ENCODE peak calls at places on chromosomes 12 and 14, in six cellular contexts. One of them, this sample, is unnamed.

GRCh38 chr14:77485901-77486678 is 12.5 kb downstream of the ISM2 start:
- DNase-seq in H9: no peak
- DNase-seq in omental fat pad: no peak
- DNase-seq in vagina: no peak
- DNase-seq in mucosa of descending colon: no peak
- DNase-seq in HFF-Myc: peak; percentile 7
- DNase-seq in this sample: no peak

GRCh38 chr12:108360487-108360886 is 21.4 kb upstream of the CMKLR1 start:
- DNase-seq in H9: no peak
- DNase-seq in omental fat pad: no peak
- DNase-seq in vagina: no peak
- DNase-seq in mucosa of descending colon: no peak
- DNase-seq in HFF-Myc: no peak
- DNase-seq in this sample: no peak

GRCh38 chr14:67576216-67576615 is 23.9 kb downstream of the PIGH start:
- DNase-seq in H9: no peak
- DNase-seq in omental fat pad: no peak
- DNase-seq in vagina: no peak
- DNase-seq in mucosa of descending colon: no peak
- DNase-seq in HFF-Myc: no peak
- DNase-seq in this sample: peak; percentile 68

GRCh38 chr12:123150273-123150803 is 552 bp downstream of the PITPNM2 start:
- DNase-seq in H9: no peak
- DNase-seq in omental fat pad: no peak
- DNase-seq in vagina: no peak
- DNase-seq in mucosa of descending colon: peak; percentile 43
- DNase-seq in HFF-Myc: no peak
- DNase-seq in this sample: no peak

GRCh38 chr12:78119351-78119918 is 288.7 kb downstream of the NAV3 start:
- DNase-seq in H9: no peak
- DNase-seq in omental fat pad: no peak
- DNase-seq in vagina: no peak
- DNase-seq in mucosa of descending colon: no peak
- DNase-seq in HFF-Myc: no peak
- DNase-seq in this sample: peak; percentile 56

GRCh38 chr14:95741781-95742180 is 27.9 kb upstream of the TCL1A start:
- DNase-seq in H9: no peak
- DNase-seq in omental fat pad: no peak
- DNase-seq in vagina: peak; percentile 52
- DNase-seq in mucosa of descending colon: no peak
- DNase-seq in HFF-Myc: no peak
- DNase-seq in this sample: no peak

GRCh38 chr14:34046799-34047520 is 96.1 kb upstream of the EGLN3 start:
- DNase-seq in H9: no peak
- DNase-seq in omental fat pad: no peak
- DNase-seq in vagina: no peak
- DNase-seq in mucosa of descending colon: no peak
- DNase-seq in HFF-Myc: no peak
- DNase-seq in this sample: no peak

GRCh38 chr14:100581228-100582145 is 5.7 kb downstream of the BEGAIN start:
- DNase-seq in H9: no peak
- DNase-seq in omental fat pad: no peak
- DNase-seq in vagina: no peak
- DNase-seq in mucosa of descending colon: no peak
- DNase-seq in HFF-Myc: no peak
- DNase-seq in this sample: peak; percentile 81

GRCh38 chr12:107243316-107243715 is 150.0 kb upstream of the CRY1 start:
- DNase-seq in H9: no peak
- DNase-seq in omental fat pad: no peak
- DNase-seq in vagina: no peak
- DNase-seq in mucosa of descending colon: no peak
- DNase-seq in HFF-Myc: no peak
- DNase-seq in this sample: no peak

GRCh38 chr14:54796961-54797360 is 105.7 kb downstream of the GCH1 start:
- DNase-seq in H9: no peak
- DNase-seq in omental fat pad: no peak
- DNase-seq in vagina: no peak
- DNase-seq in mucosa of descending colon: no peak
- DNase-seq in HFF-Myc: no peak
- DNase-seq in this sample: no peak

GRCh38 chr14:99768381-99768780 is 24.8 kb upstream of the EML1 start:
- DNase-seq in H9: no peak
- DNase-seq in omental fat pad: no peak
- DNase-seq in vagina: no peak
- DNase-seq in mucosa of descending colon: no peak
- DNase-seq in HFF-Myc: no peak
- DNase-seq in this sample: peak; percentile 41

GRCh38 chr12:108297895-108298760 is 41.0 kb downstream of the CMKLR1 start:
- DNase-seq in H9: no peak
- DNase-seq in omental fat pad: no peak
- DNase-seq in vagina: no peak
- DNase-seq in mucosa of descending colon: no peak
- DNase-seq in HFF-Myc: no peak
- DNase-seq in this sample: no peak

GRCh38 chr12:101181776-101182175 is 28.3 kb downstream of the SLC5A8 start:
- DNase-seq in H9: no peak
- DNase-seq in omental fat pad: no peak
- DNase-seq in vagina: no peak
- DNase-seq in mucosa of descending colon: no peak
- DNase-seq in HFF-Myc: no peak
- DNase-seq in this sample: no peak

GRCh38 chr12:103851127-103851526 is 10.1 kb upstream of the NT5DC3 start:
- DNase-seq in H9: no peak
- DNase-seq in omental fat pad: no peak
- DNase-seq in vagina: no peak
- DNase-seq in mucosa of descending colon: no peak
- DNase-seq in HFF-Myc: no peak
- DNase-seq in this sample: no peak

GRCh38 chr12:129550353-129550752 is 353.5 kb downstream of the TMEM132D start:
- DNase-seq in H9: no peak
- DNase-seq in omental fat pad: no peak
- DNase-seq in vagina: no peak
- DNase-seq in mucosa of descending colon: peak; percentile 66
- DNase-seq in HFF-Myc: no peak
- DNase-seq in this sample: no peak

GRCh38 chr14:46769292-46769691 is 117.7 kb upstream of the RPL10L start:
- DNase-seq in H9: no peak
- DNase-seq in omental fat pad: no peak
- DNase-seq in vagina: no peak
- DNase-seq in mucosa of descending colon: no peak
- DNase-seq in HFF-Myc: no peak
- DNase-seq in this sample: no peak

GRCh38 chr14:34926552-34926951 is 51.4 kb upstream of the BAZ1A start:
- DNase-seq in H9: no peak
- DNase-seq in omental fat pad: no peak
- DNase-seq in vagina: no peak
- DNase-seq in mucosa of descending colon: no peak
- DNase-seq in HFF-Myc: no peak
- DNase-seq in this sample: no peak

GRCh38 chr12:121224591-121224990 is 14.7 kb downstream of the P2RX4 start:
- DNase-seq in H9: no peak
- DNase-seq in omental fat pad: no peak
- DNase-seq in vagina: no peak
- DNase-seq in mucosa of descending colon: no peak
- DNase-seq in HFF-Myc: no peak
- DNase-seq in this sample: no peak

GRCh38 chr14:69153848-69154208 is 909 bp upstream of the DCAF5 start:
- DNase-seq in H9: no peak
- DNase-seq in omental fat pad: no peak
- DNase-seq in vagina: no peak
- DNase-seq in mucosa of descending colon: peak; percentile 25
- DNase-seq in HFF-Myc: no peak
- DNase-seq in this sample: no peak

GRCh38 chr14:21169587-21169986 is 13.7 kb upstream of the OR5AU1 start:
- DNase-seq in H9: no peak
- DNase-seq in omental fat pad: no peak
- DNase-seq in vagina: no peak
- DNase-seq in mucosa of descending colon: no peak
- DNase-seq in HFF-Myc: no peak
- DNase-seq in this sample: no peak

GRCh38 chr12:97288526-97288925 is 174.1 kb upstream of the RMST start:
- DNase-seq in H9: no peak
- DNase-seq in omental fat pad: no peak
- DNase-seq in vagina: no peak
- DNase-seq in mucosa of descending colon: no peak
- DNase-seq in HFF-Myc: no peak
- DNase-seq in this sample: no peak

DNA sequence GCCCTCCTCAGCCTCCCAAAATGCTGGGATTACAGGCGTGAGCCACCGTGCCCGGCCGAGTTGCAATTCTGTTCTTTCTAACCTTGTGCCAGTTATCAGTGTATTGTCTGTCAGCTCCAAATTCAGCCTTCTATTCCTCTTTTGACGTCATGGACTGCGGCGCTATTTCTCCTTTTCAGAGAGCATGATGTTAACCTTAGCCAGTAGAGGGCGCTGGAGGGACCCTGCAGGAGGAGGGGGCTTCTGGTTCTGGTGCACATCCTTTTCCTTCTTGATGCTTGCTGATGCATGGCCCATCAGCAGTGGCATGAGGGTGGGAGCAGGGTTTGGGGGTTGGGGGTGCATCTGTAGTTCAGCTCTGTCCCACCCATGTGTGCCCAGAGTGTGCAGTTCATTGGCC is 179.3 kb upstream of the RMST start:
- DNase-seq in H9: peak; percentile 52
- DNase-seq in omental fat pad: no peak
- DNase-seq in vagina: no peak
- DNase-seq in mucosa of descending colon: no peak
- DNase-seq in HFF-Myc: no peak
- DNase-seq in this sample: no peak
- TF ChIP-seq CTCF in H9: peak; percentile 79
- TF ChIP-seq CTCF in omental fat pad: no peak
- TF ChIP-seq CTCF in vagina: no peak
- TF ChIP-seq CTCF in mucosa of descending colon: no peak
- TF ChIP-seq CTCF in HFF-Myc: no peak
- TF ChIP-seq CTCF in this sample: peak; percentile 21

DNA sequence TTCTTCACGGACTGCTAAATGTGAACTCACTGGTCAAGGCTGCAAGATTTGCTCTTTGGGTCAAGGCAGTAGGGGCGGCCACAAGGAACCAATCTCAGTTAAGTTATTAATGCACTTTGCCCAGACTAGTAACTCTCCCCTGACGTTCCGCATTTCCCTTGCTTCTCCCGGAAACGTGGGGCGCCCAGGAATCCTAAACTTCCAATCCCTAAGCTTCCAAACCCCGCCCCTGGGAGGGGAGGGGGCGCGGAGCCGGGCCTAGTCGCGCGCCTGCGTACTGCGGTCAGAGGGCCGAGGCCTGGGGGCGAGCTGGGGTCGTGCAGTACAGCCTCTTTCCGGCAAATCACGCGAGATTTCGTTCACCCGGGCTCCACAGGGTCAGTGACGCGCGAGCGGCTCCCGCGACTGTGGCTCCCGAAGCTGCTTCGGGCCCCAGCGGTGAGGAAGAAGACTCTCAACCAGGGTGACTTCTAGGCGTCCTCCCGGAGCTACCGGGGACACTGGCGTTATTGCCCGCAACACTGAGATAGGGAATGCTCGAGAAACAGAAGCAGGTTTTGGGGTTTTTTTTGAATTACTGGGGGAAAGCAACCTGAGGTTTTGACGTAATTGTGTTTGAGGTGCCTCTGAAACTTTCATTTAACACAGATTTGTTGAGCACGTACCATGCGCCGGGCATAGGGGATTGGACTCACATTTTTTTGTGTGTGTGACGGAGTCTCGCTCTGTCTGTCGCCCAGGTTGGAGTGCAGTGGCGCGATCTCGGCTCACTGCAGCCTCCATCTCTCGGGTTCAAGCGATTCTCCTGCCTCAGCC is at the start of gene PTGR2:
- DNase-seq in H9: peak; percentile 99
- DNase-seq in omental fat pad: peak; percentile 92
- DNase-seq in vagina: no peak
- DNase-seq in mucosa of descending colon: peak; percentile 97
- DNase-seq in HFF-Myc: peak; percentile 91
- DNase-seq in this sample: peak; percentile 95
- TF ChIP-seq CTCF in H9: no peak
- TF ChIP-seq CTCF in omental fat pad: no peak
- TF ChIP-seq CTCF in vagina: no peak
- TF ChIP-seq CTCF in mucosa of descending colon: no peak
- TF ChIP-seq CTCF in HFF-Myc: peak; percentile 2
- TF ChIP-seq CTCF in this sample: peak; percentile 46

GRCh38 chr12:109706747-109707469 is 6.7 kb upstream of the FAM222A start:
- DNase-seq in H9: no peak
- DNase-seq in omental fat pad: no peak
- DNase-seq in vagina: no peak
- DNase-seq in mucosa of descending colon: peak; percentile 77
- DNase-seq in HFF-Myc: no peak
- DNase-seq in this sample: no peak

GRCh38 chr12:109704371-109705098 is 9.1 kb upstream of the FAM222A start:
- DNase-seq in H9: no peak
- DNase-seq in omental fat pad: no peak
- DNase-seq in vagina: no peak
- DNase-seq in mucosa of descending colon: no peak
- DNase-seq in HFF-Myc: no peak
- DNase-seq in this sample: no peak

GRCh38 chr12:109703684-109704083 is 9.9 kb upstream of the FAM222A start:
- DNase-seq in H9: no peak
- DNase-seq in omental fat pad: no peak
- DNase-seq in vagina: no peak
- DNase-seq in mucosa of descending colon: no peak
- DNase-seq in HFF-Myc: no peak
- DNase-seq in this sample: no peak

GRCh38 chr12:109706398-109706746 is 7.3 kb upstream of the FAM222A start:
- DNase-seq in H9: no peak
- DNase-seq in omental fat pad: no peak
- DNase-seq in vagina: no peak
- DNase-seq in mucosa of descending colon: no peak
- DNase-seq in HFF-Myc: no peak
- DNase-seq in this sample: no peak

GRCh38 chr12:109705291-109705690 is 8.3 kb upstream of the FAM222A start:
- DNase-seq in H9: no peak
- DNase-seq in omental fat pad: no peak
- DNase-seq in vagina: no peak
- DNase-seq in mucosa of descending colon: no peak
- DNase-seq in HFF-Myc: no peak
- DNase-seq in this sample: no peak
- TF ChIP-seq CTCF in H9: no peak
- TF ChIP-seq CTCF in omental fat pad: no peak
- TF ChIP-seq CTCF in vagina: no peak
- TF ChIP-seq CTCF in mucosa of descending colon: no peak
- TF ChIP-seq CTCF in HFF-Myc: no peak
- TF ChIP-seq CTCF in this sample: no peak

GRCh38 chr14:24331731-24332093 is 3.2 kb downstream of the ADCY4 start:
- DNase-seq in H9: peak; percentile 51
- DNase-seq in omental fat pad: no peak
- DNase-seq in vagina: no peak
- DNase-seq in mucosa of descending colon: no peak
- DNase-seq in HFF-Myc: no peak
- DNase-seq in this sample: no peak

GRCh38 chr14:24332094-24332983 is 2.5 kb downstream of the ADCY4 start:
- DNase-seq in H9: peak; percentile 90
- DNase-seq in omental fat pad: no peak
- DNase-seq in vagina: no peak
- DNase-seq in mucosa of descending colon: peak; percentile 87
- DNase-seq in HFF-Myc: no peak
- DNase-seq in this sample: no peak

GRCh38 chr14:24329073-24329663 is 5.7 kb downstream of the ADCY4 start:
- DNase-seq in H9: no peak
- DNase-seq in omental fat pad: no peak
- DNase-seq in vagina: no peak
- DNase-seq in mucosa of descending colon: no peak
- DNase-seq in HFF-Myc: no peak
- DNase-seq in this sample: no peak

GRCh38 chr14:24329736-24330135 is 5.1 kb downstream of the ADCY4 start:
- DNase-seq in H9: no peak
- DNase-seq in omental fat pad: no peak
- DNase-seq in vagina: no peak
- DNase-seq in mucosa of descending colon: peak; percentile 48
- DNase-seq in HFF-Myc: no peak
- DNase-seq in this sample: no peak

GRCh38 chr14:24330973-24331674 is 3.7 kb downstream of the ADCY4 start:
- DNase-seq in H9: no peak
- DNase-seq in omental fat pad: no peak
- DNase-seq in vagina: no peak
- DNase-seq in mucosa of descending colon: no peak
- DNase-seq in HFF-Myc: no peak
- DNase-seq in this sample: no peak
- TF ChIP-seq CTCF in H9: no peak
- TF ChIP-seq CTCF in omental fat pad: no peak
- TF ChIP-seq CTCF in vagina: no peak
- TF ChIP-seq CTCF in mucosa of descending colon: no peak
- TF ChIP-seq CTCF in HFF-Myc: no peak
- TF ChIP-seq CTCF in this sample: no peak

This sample was measured in chondrocyte.